ENCODE peak calls at places on chromosomes 11 and 22, in five cellular contexts. R is IMR-90; F is A673; Y is CD8-positive, alpha-beta memory T cell; O is K562. G is an unnamed sample.

GRCh38 chr11:61079416-61080150 is 22.7 kb upstream of the CD5 start:
- DNase-seq in O (no peak), R (no peak), F (no peak), Y (peak; percentile 54), G (peak; percentile 32)

GRCh38 chr11:61967177-61967923 is at the start of gene FTH1:
- DNase-seq in R (peak; percentile 88), F (peak; percentile 96), O (peak; percentile 95), Y (peak; percentile 91), G (peak; percentile 99)

GRCh38 chr22:19325296-19325950 is 33.9 kb upstream of the CLTCL1 start:
- DNase-seq in R (peak; percentile 55), O (no peak), Y (no peak), F (no peak), G (no peak)

GRCh38 chr11:103210543-103210942 is 101.3 kb downstream of the DYNC2H1 start:
- DNase-seq in Y (no peak), R (peak; percentile 32), O (no peak), F (no peak), G (no peak)

GRCh38 chr11:102614485-102614884 is 10.6 kb downstream of the MMP20 start:
- DNase-seq in Y (no peak), R (no peak), F (peak; percentile 17), O (no peak), G (no peak)

GRCh38 chr22:50476819-50477344 is 2.0 kb upstream of the SBF1 start:
- DNase-seq in F (no peak), R (no peak), Y (no peak), O (no peak), G (no peak)

GRCh38 chr11:130478204-130478701 is 29.8 kb downstream of the ADAMTS15 start:
- DNase-seq in R (peak; percentile 95), F (peak; percentile 42), Y (no peak), O (no peak), G (peak; percentile 52)

GRCh38 chr22:49823289-49824045 is 4.2 kb downstream of the BRD1 start:
- DNase-seq in F (no peak), R (no peak), O (no peak), Y (no peak), G (no peak)

GRCh38 chr22:17633217-17633997 is 4.9 kb upstream of the ATP6V1E1 start:
- DNase-seq in R (peak; percentile 92), O (peak; percentile 67), F (no peak), Y (no peak), G (no peak)

GRCh38 chr11:130449996-130450419 is 1.6 kb downstream of the ADAMTS15 start:
- DNase-seq in O (no peak), F (no peak), R (peak; percentile 82), Y (no peak), G (peak; percentile 93)

GRCh38 chr11:112524808-112525207 is 264.1 kb upstream of the PLET1 start:
- DNase-seq in R (no peak), F (no peak), O (no peak), Y (no peak), G (no peak)

GRCh38 chr11:75554258-75555022 is 7.6 kb upstream of the SERPINH1 start:
- DNase-seq in R (peak; percentile 100), F (peak; percentile 94), Y (no peak), O (peak; percentile 81), G (peak; percentile 96)

GRCh38 chr11:57456960-57457642 is 3.2 kb upstream of the RTN4RL2 start:
- DNase-seq in O (peak; percentile 80), F (peak; percentile 86), Y (peak; percentile 63), R (peak; percentile 77), G (peak; percentile 87)

GRCh38 chr11:1126935-1127663 is 30.7 kb upstream of the MUC5AC start:
- DNase-seq in Y (no peak), F (no peak), O (no peak), R (no peak), G (peak; percentile 59)

GRCh38 chr11:103537904-103538502 is 428.8 kb downstream of the DYNC2H1 start:
- DNase-seq in R (peak; percentile 47), Y (no peak), F (peak; percentile 69), O (no peak), G (peak; percentile 30)

GRCh38 chr22:30277547-30278344 is 11.1 kb upstream of the OSM start:
- DNase-seq in F (peak; percentile 41), R (peak; percentile 80), Y (no peak), O (no peak), G (peak; percentile 52)

GRCh38 chr22:19886605-19887250 is 32.1 kb upstream of the GNB1L start:
- DNase-seq in R (peak; percentile 61), Y (peak; percentile 68), O (no peak), F (peak; percentile 87), G (peak; percentile 59)

GRCh38 chr11:36372101-36372767 is 76.1 kb downstream of the PRR5L start:
- DNase-seq in Y (no peak), O (no peak), R (peak; percentile 81), F (peak; percentile 73), G (no peak)

GRCh38 chr22:43488031-43488892 is 76.4 kb downstream of the MPPED1 start:
- DNase-seq in R (no peak), F (no peak), Y (no peak), O (no peak), G (no peak)

GRCh38 chr11:66339163-66339675 is 3.0 kb upstream of the RIN1 start:
- DNase-seq in Y (no peak), R (no peak), F (no peak), O (no peak), G (peak; percentile 33)
- H3K36me3 ChIP-seq in Y (peaks cover 31% of the 10 kb centered on the region), R (peaks cover 29% of the 10 kb centered on the region), F (peaks cover 16% of the 10 kb centered on the region), O (peaks cover 61% of the 10 kb centered on the region), G (peaks cover 12% of the 10 kb centered on the region)

GRCh38 chr11:64897381-64898075 is 19.1 kb upstream of the EHD1 start:
- DNase-seq in R (no peak), F (no peak), Y (no peak), O (no peak), G (peak; percentile 36)
- H3K36me3 ChIP-seq in R (peaks cover 47% of the 10 kb centered on the region), F (no peaks in the 10 kb centered on the region), Y (peaks cover 12% of the 10 kb centered on the region), O (peaks cover 70% of the 10 kb centered on the region), G (peaks cover 7% of the 10 kb centered on the region)

GRCh38 chr11:65646288-65646734 is 8.4 kb downstream of the SIPA1 start:
- DNase-seq in O (no peak), Y (no peak), F (no peak), R (no peak), G (no peak)
- H3K36me3 ChIP-seq in O (peaks cover 84% of the 10 kb centered on the region), Y (peaks cover 64% of the 10 kb centered on the region), F (no peaks in the 10 kb centered on the region), R (peaks cover 16% of the 10 kb centered on the region), G (peaks cover 11% of the 10 kb centered on the region)

GRCh38 chr11:83060965-83061364 is 10.7 kb downstream of the RAB30 start:
- DNase-seq in Y (no peak), F (no peak), R (no peak), O (no peak), G (no peak)
- H3K36me3 ChIP-seq in Y (no peaks in the 10 kb centered on the region), F (no peaks in the 10 kb centered on the region), R (no peaks in the 10 kb centered on the region), O (no peaks in the 10 kb centered on the region), G (no peaks in the 10 kb centered on the region)

GRCh38 chr11:11898648-11899047 is 56.9 kb downstream of the USP47 start:
- DNase-seq in R (no peak), Y (no peak), F (no peak), O (no peak), G (no peak)
- H3K36me3 ChIP-seq in R (peaks cover 4% of the 10 kb centered on the region), Y (peaks cover 5% of the 10 kb centered on the region), F (peaks cover 8% of the 10 kb centered on the region), O (peaks cover 47% of the 10 kb centered on the region), G (no peaks in the 10 kb centered on the region)

GRCh38 chr22:37931893-37932389 is 21.5 kb downstream of the C22orf23 start:
- DNase-seq in O (no peak), Y (no peak), F (no peak), R (no peak), G (no peak)
- H3K36me3 ChIP-seq in O (peaks cover 11% of the 10 kb centered on the region), Y (no peaks in the 10 kb centered on the region), F (peaks cover 10% of the 10 kb centered on the region), R (peaks cover 40% of the 10 kb centered on the region), G (peaks cover 14% of the 10 kb centered on the region)

DNA sequence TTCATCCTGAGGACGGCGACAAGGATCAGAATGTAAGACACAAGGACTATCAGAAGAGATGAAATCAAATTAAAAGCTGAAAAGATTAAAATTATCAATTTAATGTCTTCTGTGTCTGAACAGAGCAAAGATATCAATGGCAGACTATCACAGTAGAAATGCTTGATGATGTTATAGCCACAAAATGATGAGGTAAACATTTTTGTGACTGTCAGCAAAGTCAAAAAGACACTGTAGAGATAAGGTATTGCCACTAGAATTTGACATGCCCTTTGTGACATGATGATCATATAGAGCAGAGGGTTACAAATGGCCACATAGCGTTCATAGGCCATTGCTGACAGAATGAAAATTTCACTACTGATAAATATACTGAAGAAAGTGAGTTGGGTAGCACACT is 12.2 kb downstream of the OR5J2 start:
- DNase-seq in Y (no peak), O (no peak), F (no peak), R (no peak), G (no peak)
- H3K36me3 ChIP-seq in Y (no peaks in the 10 kb centered on the region), O (no peaks in the 10 kb centered on the region), F (no peaks in the 10 kb centered on the region), R (no peaks in the 10 kb centered on the region), G (no peaks in the 10 kb centered on the region)

G was measured in H7.